ENCODE peak calls at places on chromosomes 3 and 15, in six cellular contexts. G, S, Y, T, A and V are unnamed samples.

GRCh38 chr3:45929042-45929679 is 14.1 kb upstream of the CXCR6 start:
- DNase-seq in A (peak; percentile 61), S (no peak), Y (no peak), T (peak; percentile 47), G (peak; percentile 11), V (no peak)

GRCh38 chr15:48777645-48778337 is 33.1 kb downstream of the CEP152 start:
- DNase-seq in A (no peak), T (no peak), S (no peak), G (no peak), Y (peak; percentile 32), V (no peak)

GRCh38 chr3:69309810-69310209 is 76.1 kb downstream of the FRMD4B start:
- DNase-seq in G (peak; percentile 60), Y (peak; percentile 40), A (no peak), S (no peak), T (no peak), V (no peak)

GRCh38 chr3:16071246-16071645 is 103.2 kb upstream of the GALNT15 start:
- DNase-seq in Y (peak; percentile 67), G (no peak), A (no peak), T (no peak), S (no peak), V (no peak)

GRCh38 chr15:90219421-90220141 is 14.2 kb downstream of the CIB1 start:
- DNase-seq in Y (no peak), S (peak; percentile 77), G (no peak), A (no peak), T (peak; percentile 57), V (no peak)

GRCh38 chr3:9750556-9751411 is 1.0 kb downstream of the OGG1 start:
- DNase-seq in Y (peak; percentile 45), S (no peak), A (no peak), G (peak; percentile 30), T (peak; percentile 53), V (no peak)

GRCh38 chr3:17218587-17218986 is 333.8 kb downstream of the PLCL2 start:
- DNase-seq in T (no peak), Y (no peak), G (no peak), S (no peak), A (no peak), V (no peak)

GRCh38 chr3:20648294-20648693 is 462.3 kb upstream of the SGO1 start:
- DNase-seq in S (no peak), T (no peak), Y (peak; percentile 92), A (no peak), G (peak; percentile 1), V (no peak)

GRCh38 chr15:56442354-56442753 is 22.6 kb downstream of the MNS1 start:
- DNase-seq in S (no peak), T (no peak), A (no peak), G (no peak), Y (no peak), V (no peak)

GRCh38 chr3:134353831-134354611 is 20.2 kb downstream of the AMOTL2 start:
- DNase-seq in A (peak; percentile 73), Y (no peak), S (peak; percentile 88), G (no peak), T (peak; percentile 38), V (no peak)

GRCh38 chr3:114378760-114379159 is 84.9 kb downstream of the TIGIT start:
- DNase-seq in G (no peak), T (no peak), S (no peak), A (no peak), Y (no peak), V (no peak)

GRCh38 chr3:140712301-140712700 is 34.4 kb downstream of the TRIM42 start:
- DNase-seq in T (no peak), Y (no peak), A (no peak), S (no peak), G (no peak), V (no peak)

GRCh38 chr3:72177075-72178050 is 392.4 kb upstream of the PROK2 start:
- DNase-seq in Y (peak; percentile 57), S (no peak), T (peak; percentile 41), G (no peak), A (peak; percentile 76), V (peak; percentile 40)

DNA sequence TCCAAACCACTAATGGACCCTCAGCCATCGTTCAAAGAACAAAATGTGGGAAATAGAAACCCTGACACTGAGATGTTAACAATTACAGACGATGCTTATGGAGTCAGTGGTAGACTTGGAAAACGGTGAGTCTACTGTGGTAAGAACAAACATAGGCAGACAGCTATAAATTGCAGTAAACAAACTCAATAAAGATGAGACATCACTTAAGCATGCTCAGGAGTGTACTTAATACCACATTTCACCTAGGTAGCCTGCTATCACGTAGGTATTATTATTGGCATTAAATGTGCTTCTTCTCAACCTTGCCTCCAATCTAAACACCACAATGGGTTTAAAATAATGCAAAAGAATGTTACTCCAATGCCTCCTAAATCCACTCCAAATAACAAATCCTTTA is 2.5 kb downstream of the OSBPL10 start:
- DNase-seq in G (peak; percentile 42), S (no peak), Y (no peak), T (no peak), A (no peak), V (no peak)
- H3K4me1 ChIP-seq in G (peaks cover 28% of the 10 kb centered on the region), S (no peaks in the 10 kb centered on the region), Y (peaks cover 2% of the 10 kb centered on the region), T (peaks cover 8% of the 10 kb centered on the region), A (peaks cover 18% of the 10 kb centered on the region), V (peaks cover 15% of the 10 kb centered on the region)

GRCh38 chr3:195583831-195584542 is at the start of gene APOD:
- DNase-seq in A (no peak), T (peak; percentile 49), Y (peak; percentile 5), S (no peak), G (peak; percentile 25), V (peak; percentile 81)

GRCh38 chr3:195584543-195584870 is 767 bp upstream of the APOD start:
- DNase-seq in T (no peak), G (no peak), S (no peak), Y (no peak), A (no peak), V (no peak)

GRCh38 chr3:195579281-195579680 is 4.5 kb downstream of the APOD start:
- DNase-seq in Y (no peak), G (no peak), A (no peak), T (no peak), S (no peak), V (no peak)

GRCh38 chr3:195580733-195581443 is 2.9 kb downstream of the APOD start:
- DNase-seq in A (no peak), Y (peak; percentile 18), T (no peak), G (no peak), S (no peak), V (no peak)

GRCh38 chr3:195582947-195583346 is 793 bp downstream of the APOD start:
- DNase-seq in Y (no peak), T (no peak), A (no peak), S (no peak), G (peak; percentile 25), V (no peak)
- H3K4me3 ChIP-seq in Y (no peak overlapping the region), T (no peak overlapping the region), A (no peak overlapping the region), S (no peak overlapping the region), G (no peak overlapping the region), V (peak overlapping the region; percentile 53)

GRCh38 chr3:42581709-42582473 is at the start of gene SEC22C:
- DNase-seq in Y (peak; percentile 89), S (peak; percentile 99), T (peak; percentile 95), G (peak; percentile 91), A (peak; percentile 98), V (peak; percentile 96)
- TF ChIP-seq CTCF in Y (peak; percentile 27), S (no peak), T (peak; percentile 23), G (no peak), A (peak; percentile 44), V (no peak)

GRCh38 chr15:55401786-55402246 is 6.3 kb downstream of the CCPG1 start:
- DNase-seq in T (no peak), S (no peak), A (no peak), Y (no peak), G (no peak), V (no peak)
- H3K4me1 ChIP-seq in T (peaks cover 21% of the 10 kb centered on the region), S (peaks cover 13% of the 10 kb centered on the region), A (peaks cover 39% of the 10 kb centered on the region), Y (no peaks in the 10 kb centered on the region), G (peaks cover 44% of the 10 kb centered on the region), V (peaks cover 12% of the 10 kb centered on the region)